ENCODE peak calls at places on chromosome 9, in nine cellular contexts. O is gastrocnemius medialis, J is A549, G is right lobe of liver, E is endothelial cell of umbilical vein, H is suprapubic skin, A is HCT116, L is testis, B is sigmoid colon. M is an unnamed sample.

GRCh38 chr9:86783884-86784283 is 163.4 kb downstream of the GAS1 start:
- DNase-seq in O (no peak), J (no peak), G (no peak), E (no peak), H (no peak), A (no peak), L (no peak), B (no peak), M (no peak)

GRCh38 chr9:75912951-75913350 is 22.5 kb downstream of the PCSK5 start:
- DNase-seq in O (no peak), J (peak; percentile 8), G (no peak), E (no peak), H (no peak), A (no peak), L (no peak), B (no peak), M (no peak)

GRCh38 chr9:2545881-2546490 is 75.6 kb upstream of the VLDLR start:
- DNase-seq in O (no peak), J (no peak), G (no peak), E (no peak), H (no peak), A (no peak), L (no peak), B (no peak), M (no peak)

GRCh38 chr9:37621299-37621934 is 29.0 kb upstream of the TOMM5 start:
- DNase-seq in O (no peak), J (no peak), G (no peak), E (no peak), H (no peak), A (no peak), L (no peak), B (no peak), M (no peak)

GRCh38 chr9:108168451-108168850 is 678.9 kb upstream of the KLF4 start:
- DNase-seq in O (peak; percentile 41), J (no peak), G (no peak), E (no peak), H (no peak), A (no peak), L (no peak), B (no peak), M (no peak)

GRCh38 chr9:99026956-99027298 is 78.0 kb upstream of the TGFBR1 start:
- DNase-seq in O (no peak), J (no peak), G (no peak), E (no peak), H (no peak), A (no peak), L (no peak), B (no peak), M (no peak)

GRCh38 chr9:129458663-129459549 is 162.0 kb downstream of the C9orf50 start:
- DNase-seq in O (peak; percentile 34), J (no peak), G (peak; percentile 66), E (no peak), H (no peak), A (no peak), L (peak; percentile 60), B (peak; percentile 86), M (peak; percentile 64)

GRCh38 chr9:120857481-120857880 is 14.8 kb upstream of the PSMD5 start:
- DNase-seq in O (no peak), J (no peak), G (no peak), E (no peak), H (no peak), A (no peak), L (no peak), B (no peak), M (no peak)

GRCh38 chr9:91424403-91425176 is 958 bp upstream of the NFIL3 start:
- DNase-seq in O (peak; percentile 90), J (peak; percentile 62), G (peak; percentile 93), E (peak; percentile 60), H (peak; percentile 96), A (no peak), L (peak; percentile 91), B (peak; percentile 97), M (peak; percentile 95)

GRCh38 chr9:133601746-133602145 is 7.4 kb downstream of the FAM163B start:
- DNase-seq in O (no peak), J (no peak), G (no peak), E (no peak), H (no peak), A (no peak), L (no peak), B (no peak), M (no peak)

GRCh38 chr9:83472764-83473163 is 65.4 kb downstream of the FRMD3 start:
- DNase-seq in O (no peak), J (no peak), G (no peak), E (no peak), H (no peak), A (no peak), L (no peak), B (no peak), M (peak; percentile 43)

GRCh38 chr9:117718085-117718484 is 13.9 kb downstream of the TLR4 start:
- DNase-seq in O (no peak), J (no peak), G (no peak), E (peak; percentile 54), H (no peak), A (no peak), L (no peak), B (no peak), M (no peak)

GRCh38 chr9:135907006-135907434 is 326 bp downstream of the CAMSAP1 start:
- DNase-seq in O (no peak), J (peak; percentile 46), G (peak; percentile 58), E (no peak), H (peak; percentile 58), A (no peak), L (peak; percentile 30), B (peak; percentile 69), M (peak; percentile 93)

GRCh38 chr9:26459959-26460358 is 432.6 kb downstream of the CAAP1 start:
- DNase-seq in O (no peak), J (no peak), G (no peak), E (no peak), H (no peak), A (no peak), L (no peak), B (no peak), M (no peak)
- TF ChIP-seq POLR2A in O (no peak), J (no peak), G (no peak), E (no peak), H (no peak), A (no peak), L (no peak), B (no peak), M (no peak)

GRCh38 chr9:105702207-105702606 is 7.9 kb downstream of the TMEM38B start:
- DNase-seq in O (no peak), J (no peak), G (no peak), E (no peak), H (no peak), A (no peak), L (no peak), B (no peak), M (no peak)

GRCh38 chr9:105698348-105698747 is 4.0 kb downstream of the TMEM38B start:
- DNase-seq in O (no peak), J (no peak), G (no peak), E (no peak), H (no peak), A (no peak), L (no peak), B (no peak), M (no peak)

GRCh38 chr9:105697871-105698270 is 3.5 kb downstream of the TMEM38B start:
- DNase-seq in O (no peak), J (no peak), G (no peak), E (no peak), H (no peak), A (no peak), L (no peak), B (no peak), M (no peak)

GRCh38 chr9:105696219-105696793 is 2.0 kb downstream of the TMEM38B start:
- DNase-seq in O (no peak), J (no peak), G (no peak), E (no peak), H (no peak), A (no peak), L (no peak), B (no peak), M (no peak)

DNA sequence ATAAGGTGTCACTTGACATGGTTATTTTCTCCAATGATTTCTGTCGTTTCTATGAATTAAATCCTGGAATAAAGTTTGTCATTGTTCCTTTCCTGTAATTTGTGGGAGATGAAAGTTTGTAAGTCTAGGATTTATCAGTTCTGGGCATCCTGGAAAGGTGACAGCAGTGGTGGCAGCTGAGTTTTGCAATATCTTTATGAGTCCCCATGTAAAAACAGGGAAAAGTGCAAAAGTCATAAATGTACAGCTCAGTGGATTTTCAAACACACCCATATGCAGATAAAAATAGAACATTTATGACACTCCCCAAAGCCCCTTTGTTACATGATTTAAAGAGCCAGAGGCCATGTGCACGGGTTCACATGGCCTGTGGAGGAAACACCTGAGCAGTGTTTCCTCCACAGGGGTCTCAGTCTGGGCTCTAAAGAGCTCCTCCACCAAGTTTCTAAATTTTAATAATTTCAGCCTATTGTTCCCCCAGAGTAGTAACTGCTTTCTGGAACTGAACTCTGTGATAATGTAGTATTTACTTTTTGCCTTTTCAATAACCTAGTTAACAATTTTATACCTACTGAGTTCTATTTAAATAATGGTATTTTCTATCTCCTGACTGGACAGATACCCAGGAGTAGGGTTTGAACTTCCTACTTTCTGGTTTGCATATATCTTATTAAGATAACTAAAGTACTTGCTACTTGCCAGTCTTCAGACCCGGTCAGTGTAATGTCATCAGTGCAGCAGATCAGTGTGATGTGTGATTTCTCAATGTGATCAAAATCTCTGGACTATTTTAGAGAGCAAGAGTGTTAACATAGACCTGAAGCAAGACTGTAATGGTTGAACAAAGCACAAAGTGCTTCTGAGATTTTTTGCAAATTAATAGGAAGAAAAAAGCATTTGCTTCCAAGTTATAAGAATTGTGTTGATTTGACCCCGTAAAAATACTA is 6.5 kb downstream of the TMEM38B start:
- DNase-seq in O (no peak), J (no peak), G (no peak), E (no peak), H (no peak), A (no peak), L (no peak), B (no peak), M (no peak)
- H3K27ac ChIP-seq in O (peak overlapping the region; percentile 99), J (no peak overlapping the region), G (no peak overlapping the region), E (no peak overlapping the region), H (no peak overlapping the region), A (no peak overlapping the region), L (no peak overlapping the region), B (no peak overlapping the region), M (no peak overlapping the region)

DNA sequence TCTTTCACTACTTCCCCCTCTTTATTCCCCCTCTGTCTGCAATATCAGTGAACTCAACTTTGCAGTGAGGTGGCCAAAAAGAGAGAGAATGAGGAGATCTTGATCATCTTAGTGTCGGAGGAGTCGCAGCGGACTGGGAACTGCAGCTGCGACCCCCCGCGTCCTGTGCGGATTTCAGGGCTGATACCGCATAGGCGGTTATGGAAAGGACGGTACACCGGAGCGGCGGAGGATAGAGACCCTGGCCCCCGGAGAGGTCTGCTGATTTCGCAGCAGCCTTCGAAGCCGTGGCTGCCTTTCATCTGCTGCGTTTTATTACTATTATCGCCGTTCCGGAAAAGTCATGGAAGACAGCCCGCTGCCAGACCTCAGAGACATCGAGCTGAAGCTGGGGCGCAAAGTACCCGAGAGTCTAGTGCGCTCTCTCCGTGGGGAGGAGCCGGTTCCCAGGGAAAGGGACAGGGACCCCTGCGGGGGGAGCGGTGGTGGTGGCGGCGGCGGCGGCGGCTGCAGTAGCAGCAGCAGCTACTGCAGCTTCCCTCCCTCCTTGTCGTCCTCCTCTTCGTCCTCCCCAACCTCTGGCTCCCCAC is 648 bp downstream of the LURAP1L start:
- DNase-seq in O (no peak), J (no peak), G (peak; percentile 42), E (no peak), H (peak; percentile 66), A (no peak), L (peak; percentile 19), B (peak; percentile 67), M (peak; percentile 31)
- TF ChIP-seq POLR2A in O (no peak), J (no peak), G (no peak), E (no peak), H (no peak), A (no peak), L (no peak), B (no peak), M (no peak)

GRCh38 chr9:137156567-137157375 is 13.1 kb downstream of the LRRC26 start:
- DNase-seq in O (no peak), J (peak; percentile 58), G (no peak), E (peak; percentile 21), H (no peak), A (no peak), L (peak; percentile 70), B (no peak), M (peak; percentile 89)
- H3K27ac ChIP-seq in O (no peak overlapping the region), J (no peak overlapping the region), G (no peak overlapping the region), E (no peak overlapping the region), H (no peak overlapping the region), A (peak overlapping the region; percentile 42), L (no peak overlapping the region), B (no peak overlapping the region), M (no peak overlapping the region)